ENCODE peak calls at places on chromosomes 6 and 20, in four cellular contexts. T, A, L and K are unnamed samples.

GRCh38 chr6:45423901-45424627 is 46.3 kb upstream of the SUPT3H start:
- DNase-seq in T (peak), A (peak), L (peak), K (peak)

GRCh38 chr6:68740828-68741500 is 105.9 kb downstream of the ADGRB3 start:
- DNase-seq in T (no peak), A (no peak), L (no peak), K (no peak)

GRCh38 chr6:15741405-15741804 is 78.6 kb upstream of the DTNBP1 start:
- DNase-seq in T (no peak), A (no peak), L (no peak), K (no peak)

GRCh38 chr20:42432931-42433330 is 756.8 kb downstream of the PTPRT start:
- DNase-seq in T (no peak), A (no peak), L (no peak), K (no peak)

GRCh38 chr6:14017626-14018475 is 93.1 kb downstream of the RNF182 start:
- DNase-seq in T (no peak), A (no peak), L (no peak), K (no peak)

GRCh38 chr6:42030585-42031506 is 19.5 kb upstream of the TAF8 start:
- DNase-seq in T (no peak), A (peak), L (no peak), K (peak)

GRCh38 chr20:38141889-38142494 is 23.1 kb downstream of the TGM2 start:
- DNase-seq in T (no peak), A (peak), L (no peak), K (no peak)

GRCh38 chr20:4869290-4870193 is 131.8 kb downstream of the SLC23A2 start:
- DNase-seq in T (no peak), A (no peak), L (no peak), K (no peak)

GRCh38 chr20:38165966-38166706 is 1.1 kb upstream of the TGM2 start:
- DNase-seq in T (no peak), A (peak), L (no peak), K (no peak)

GRCh38 chr6:104381907-104382306 is 477.8 kb downstream of the HACE1 start:
- DNase-seq in T (no peak), A (no peak), L (no peak), K (no peak)

GRCh38 chr6:89482136-89482535 is 49.2 kb downstream of the ANKRD6 start:
- DNase-seq in T (no peak), A (no peak), L (no peak), K (no peak)

GRCh38 chr6:132400641-132401119 is 595 bp downstream of the MOXD1 start:
- DNase-seq in T (no peak), A (no peak), L (no peak), K (no peak)

GRCh38 chr20:51661609-51662178 is 106.5 kb downstream of the ATP9A start:
- DNase-seq in T (peak), A (no peak), L (no peak), K (peak)

GRCh38 chr6:137927777-137928218 is 60.7 kb downstream of the TNFAIP3 start:
- DNase-seq in T (peak), A (no peak), L (peak), K (peak)

GRCh38 chr6:116386581-116387299 is 16.0 kb downstream of the DSE start:
- DNase-seq in T (peak), A (no peak), L (no peak), K (peak)

GRCh38 chr6:1524040-1524480 is 85.7 kb upstream of the FOXC1 start:
- DNase-seq in T (peak), A (peak), L (peak), K (peak)

GRCh38 chr6:1527098-1527497 is 82.6 kb upstream of the FOXC1 start:
- DNase-seq in T (peak), A (peak), L (no peak), K (peak)

GRCh38 chr6:1522779-1523178 is 86.9 kb upstream of the FOXC1 start:
- DNase-seq in T (no peak), A (no peak), L (no peak), K (no peak)

GRCh38 chr6:1526689-1527088 is 83.0 kb upstream of the FOXC1 start:
- DNase-seq in T (no peak), A (no peak), L (no peak), K (no peak)

DNA sequence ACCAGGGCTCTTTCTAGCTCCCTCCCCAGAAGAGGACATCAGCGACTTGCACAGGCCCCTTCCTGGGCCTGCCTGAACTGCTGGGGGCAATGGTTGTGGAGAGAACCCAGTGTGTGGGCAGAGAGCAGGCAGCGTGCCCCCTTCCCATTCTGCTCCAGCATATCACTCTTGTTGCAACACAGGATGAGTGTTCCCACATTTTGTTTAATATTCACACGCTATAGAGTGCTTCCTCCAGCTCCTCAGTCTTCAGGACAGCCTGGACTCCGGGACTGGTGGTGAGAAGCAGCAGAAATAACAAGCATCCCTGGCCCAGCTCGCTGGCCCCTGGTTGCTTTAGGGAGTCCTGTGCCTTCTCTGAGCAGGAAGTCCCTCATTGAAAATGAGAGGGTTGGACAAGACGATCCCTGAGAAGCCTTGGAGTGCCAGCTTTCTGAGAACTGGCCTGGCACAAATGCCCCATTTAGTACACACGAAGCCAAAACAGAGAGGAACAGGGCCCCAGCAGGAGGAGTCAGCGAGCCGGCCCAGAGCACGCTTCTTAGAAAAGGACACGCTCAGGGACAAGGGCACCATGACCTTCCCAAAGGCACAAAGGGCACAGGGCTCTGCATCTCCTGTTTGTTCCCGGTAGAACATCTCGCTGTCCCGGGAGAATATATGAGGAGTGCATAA is 84.2 kb upstream of the FOXC1 start:
- DNase-seq in T (no peak), A (no peak), L (no peak), K (no peak)
- TF ChIP-seq CTCF in T (no peak), A (no peak), L (no peak), K (no peak)

DNA sequence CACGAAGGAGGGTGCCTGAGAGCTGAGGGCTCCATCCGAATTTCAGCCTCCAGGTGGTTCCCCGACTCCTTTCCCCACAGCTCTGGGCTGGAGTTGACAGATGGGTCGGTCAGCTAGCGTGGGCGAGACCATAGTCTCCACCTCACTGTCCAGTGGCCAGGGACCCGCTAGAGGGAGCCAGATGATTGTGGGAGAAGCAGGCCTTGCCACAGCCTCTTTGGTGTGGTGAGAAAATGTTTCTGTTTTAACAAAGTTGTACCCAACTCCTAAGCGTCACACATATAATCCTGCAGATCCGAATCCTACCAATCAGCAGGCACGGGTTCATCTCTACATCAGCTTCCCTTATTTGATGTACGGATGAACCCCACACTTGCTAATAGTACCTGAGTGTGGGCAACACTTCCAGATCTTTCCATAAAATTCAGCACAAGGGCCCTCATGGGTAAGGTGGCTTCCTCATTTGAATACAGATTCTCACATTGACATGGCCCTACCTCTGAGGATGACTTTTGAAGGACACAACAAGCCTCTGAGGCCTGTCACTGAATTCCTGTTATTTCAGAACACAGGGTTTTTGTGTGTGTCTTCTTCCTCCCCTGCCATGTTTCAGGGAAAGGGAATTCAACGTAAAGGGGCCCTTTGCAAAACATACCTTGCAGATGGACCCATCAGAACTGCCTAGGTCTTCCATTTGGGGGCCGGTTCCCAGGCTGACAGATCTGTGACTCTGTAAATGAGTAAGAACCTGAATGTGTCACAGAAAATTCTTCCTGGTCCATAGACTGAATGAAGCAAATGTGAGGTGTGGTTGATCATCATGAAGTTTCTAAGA is 103.2 kb upstream of the DUSP22 start:
- DNase-seq in T (peak), A (peak), L (peak), K (peak)
- TF ChIP-seq CTCF in T (peak), A (peak), L (peak), K (peak)

GRCh38 chr20:17966432-17967312 is 1.9 kb downstream of the SNX5 start:
- DNase-seq in T (peak), A (no peak), L (peak), K (no peak)
- TF ChIP-seq CTCF in T (no peak), A (peak), L (peak), K (peak)

DNA sequence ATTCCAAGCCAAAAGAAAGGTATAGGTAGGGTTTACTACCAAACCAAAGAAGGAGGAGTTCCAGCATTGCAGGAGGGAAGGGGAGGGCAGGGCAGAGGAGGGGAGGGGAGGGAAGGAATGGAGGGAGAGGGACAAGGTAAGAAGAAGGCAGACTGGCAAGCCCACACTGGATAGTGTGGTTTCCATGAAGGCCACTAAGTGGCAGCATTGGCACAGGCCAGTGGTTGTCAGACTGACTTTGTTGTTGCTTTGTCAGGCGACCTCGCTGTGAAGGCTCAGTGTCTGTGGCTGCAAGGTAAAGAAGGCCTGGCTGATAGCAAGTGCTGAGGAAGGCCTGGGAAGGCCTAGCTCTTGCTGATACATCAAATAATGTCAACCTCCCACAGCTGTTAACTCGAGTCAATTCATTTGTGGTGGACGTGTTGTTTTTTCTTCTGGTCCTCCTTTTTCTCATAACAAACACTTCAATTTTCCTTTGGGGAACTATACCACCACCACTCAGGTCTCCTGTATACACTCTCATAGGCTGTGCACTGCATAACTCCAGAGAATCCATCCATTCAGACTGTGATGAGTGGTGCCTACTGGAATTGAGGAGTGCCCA is 7.7 kb upstream of the ZNF334 start:
- DNase-seq in T (peak), A (no peak), L (peak), K (peak)
- TF ChIP-seq CTCF in T (peak), A (peak), L (peak), K (peak)

GRCh38 chr6:20877008-20877937 is 343.0 kb downstream of the CDKAL1 start:
- DNase-seq in T (peak), A (peak), L (no peak), K (peak)

GRCh38 chr6:20876016-20876415 is 341.8 kb downstream of the CDKAL1 start:
- DNase-seq in T (peak), A (no peak), L (no peak), K (no peak)

GRCh38 chr6:20870493-20870892 is 336.2 kb downstream of the CDKAL1 start:
- DNase-seq in T (no peak), A (no peak), L (no peak), K (no peak)

GRCh38 chr6:20875369-20875963 is 341.2 kb downstream of the CDKAL1 start:
- DNase-seq in T (peak), A (no peak), L (peak), K (no peak)

GRCh38 chr6:20873425-20874190 is 339.4 kb downstream of the CDKAL1 start:
- DNase-seq in T (no peak), A (no peak), L (no peak), K (no peak)
- TF ChIP-seq CTCF in T (no peak), A (no peak), L (no peak), K (no peak)

DNA sequence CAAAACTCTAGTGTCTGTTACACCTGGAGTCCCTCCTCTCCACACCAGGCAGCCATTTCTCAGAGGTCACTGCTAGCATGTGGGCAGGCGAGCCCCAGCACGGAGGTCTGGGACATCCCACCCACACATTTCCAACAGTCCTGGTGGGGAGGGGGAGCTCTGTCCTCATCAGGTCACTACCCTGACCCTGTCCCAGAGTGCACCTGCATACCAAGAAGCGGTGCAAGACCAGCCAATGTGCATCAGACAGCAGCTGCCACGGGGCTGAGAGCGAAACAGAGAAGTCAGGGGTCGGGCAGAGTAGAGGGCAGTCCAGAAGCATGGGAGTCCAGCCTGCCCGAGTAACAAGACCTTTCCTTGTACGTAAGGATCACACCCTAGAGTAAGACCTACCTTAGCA is 71.1 kb downstream of the TAF4 start:
- DNase-seq in T (no peak), A (no peak), L (no peak), K (no peak)
- TF ChIP-seq CTCF in T (no peak), A (no peak), L (no peak), K (no peak)